ENCODE peak calls at places on chromosomes 5 and 9, in seven cellular contexts. M, W, B, K, Z, C and G are unnamed samples.
A peak's percentile ranks its signal among the peaks of the same experiment; 100 is the strongest.

GRCh38 chr5:158560170-158560569 is 539.5 kb downstream of the EBF1 start:
- DNase-seq in C (no peak), W (no peak), Z (no peak), B (peak; percentile 7), M (no peak), K (no peak), G (no peak)

GRCh38 chr5:65791721-65792698 is 70.0 kb downstream of the NLN start:
- DNase-seq in Z (no peak), K (no peak), M (no peak), C (no peak), B (peak; percentile 26), W (no peak), G (no peak)

GRCh38 chr5:93926831-93927600 is 185.6 kb upstream of the POU5F2 start:
- DNase-seq in W (no peak), C (no peak), B (peak; percentile 11), K (no peak), Z (no peak), M (no peak), G (no peak)

GRCh38 chr5:98581416-98581999 is 192.0 kb upstream of the RGMB start:
- DNase-seq in M (no peak), W (no peak), Z (no peak), B (peak; percentile 54), C (no peak), K (no peak), G (no peak)

GRCh38 chr5:12615141-12615820 is 711.0 kb upstream of the CTNND2 start:
- DNase-seq in Z (no peak), K (no peak), W (no peak), M (no peak), C (no peak), B (no peak), G (peak; percentile 91)

GRCh38 chr5:127330116-127330515 is 39.5 kb downstream of the MEGF10 start:
- DNase-seq in K (no peak), M (no peak), Z (no peak), C (no peak), B (no peak), W (no peak), G (no peak)

GRCh38 chr5:177469750-177470525 is 3.5 kb downstream of the DBN1 start:
- DNase-seq in B (no peak), C (no peak), M (no peak), Z (peak; percentile 55), W (no peak), K (no peak), G (no peak)

GRCh38 chr9:81559741-81560140 is 129.6 kb downstream of the TLE1 start:
- DNase-seq in M (no peak), Z (no peak), K (no peak), C (no peak), B (peak; percentile 97), W (no peak), G (no peak)

GRCh38 chr5:78587775-78588291 is 60.7 kb downstream of the LHFPL2 start:
- DNase-seq in W (no peak), M (no peak), Z (no peak), C (no peak), K (peak; percentile 51), B (peak; percentile 93), G (no peak)

GRCh38 chr5:14869286-14870164 is 2.1 kb downstream of the ANKH start:
- DNase-seq in K (no peak), B (peak; percentile 9), Z (no peak), M (no peak), C (no peak), W (no peak), G (no peak)

GRCh38 chr9:37498457-37498856 is 12.7 kb downstream of the POLR1E start:
- DNase-seq in M (no peak), K (no peak), W (no peak), C (no peak), B (no peak), Z (no peak), G (no peak)

GRCh38 chr5:132387649-132388117 is 18.2 kb downstream of the SLC22A5 start:
- DNase-seq in C (peak; percentile 77), Z (no peak), W (no peak), K (peak; percentile 43), B (peak; percentile 96), M (no peak), G (peak; percentile 42)

GRCh38 chr5:168104811-168105481 is 186.5 kb upstream of the WWC1 start:
- DNase-seq in Z (no peak), M (no peak), K (no peak), B (no peak), C (no peak), W (no peak), G (peak; percentile 3)

GRCh38 chr9:126211441-126212074 is 115.1 kb upstream of the MVB12B start:
- DNase-seq in B (no peak), W (no peak), C (no peak), M (no peak), K (no peak), Z (no peak), G (peak; percentile 20)

GRCh38 chr5:157290981-157291711 is 25.2 kb downstream of the CYFIP2 start:
- DNase-seq in K (no peak), W (no peak), Z (no peak), M (no peak), B (peak; percentile 40), C (peak; percentile 85), G (peak; percentile 40)

GRCh38 chr9:127437497-127438264 is 13.5 kb downstream of the ZNF79 start:
- DNase-seq in C (no peak), M (no peak), W (no peak), B (no peak), K (peak; percentile 59), Z (no peak), G (no peak)

GRCh38 chr9:125405938-125406811 is 144.5 kb downstream of the GAPVD1 start:
- DNase-seq in C (no peak), K (no peak), M (no peak), W (no peak), B (peak; percentile 24), Z (no peak), G (no peak)

GRCh38 chr5:178240772-178241171 is 8.2 kb upstream of the PHYKPL start:
- DNase-seq in C (no peak), W (no peak), K (peak; percentile 37), M (no peak), B (no peak), Z (no peak), G (peak; percentile 80)

GRCh38 chr5:8070138-8070537 is 201.2 kb downstream of the MTRR start:
- DNase-seq in Z (no peak), W (no peak), C (no peak), B (no peak), M (no peak), K (no peak), G (no peak)

GRCh38 chr9:25964239-25964638 is 286.0 kb upstream of the TUSC1 start:
- DNase-seq in C (no peak), W (no peak), Z (peak; percentile 55), M (peak; percentile 14), B (peak; percentile 72), K (peak; percentile 37), G (peak; percentile 95)

GRCh38 chr5:127754259-127754658 is 51.1 kb downstream of the CCDC192 start:
- DNase-seq in K (no peak), C (no peak), W (no peak), M (no peak), B (peak; percentile 80), Z (no peak), G (no peak)

GRCh38 chr5:170603578-170604565 is 100.1 kb downstream of the KCNIP1 start:
- DNase-seq in W (no peak), M (peak; percentile 84), C (no peak), K (peak; percentile 48), Z (peak; percentile 52), B (peak; percentile 43), G (peak; percentile 62)

GRCh38 chr9:107635137-107635802 is 145.7 kb upstream of the KLF4 start:
- DNase-seq in C (no peak), B (no peak), Z (no peak), M (no peak), K (no peak), W (no peak), G (no peak)

GRCh38 chr9:73575071-73575470 is 423.4 kb downstream of the ANXA1 start:
- DNase-seq in B (no peak), Z (no peak), K (no peak), W (no peak), C (no peak), M (no peak), G (no peak)

GRCh38 chr5:32802764-32803163 is 91.6 kb downstream of the NPR3 start:
- DNase-seq in K (no peak), Z (no peak), B (no peak), C (no peak), W (no peak), M (no peak), G (no peak)

GRCh38 chr5:41832430-41832829 is 37.8 kb downstream of the OXCT1 start:
- DNase-seq in K (no peak), W (no peak), M (no peak), B (no peak), Z (no peak), C (no peak), G (no peak)

GRCh38 chr9:109789582-109790360 is 9.8 kb downstream of the PALM2AKAP2 start:
- DNase-seq in W (no peak), M (no peak), Z (no peak), C (no peak), B (no peak), K (no peak), G (no peak)

GRCh38 chr5:118551031-118551430 is 437.3 kb downstream of the DTWD2 start:
- DNase-seq in W (no peak), C (no peak), B (no peak), K (no peak), M (no peak), Z (no peak), G (no peak)

GRCh38 chr5:73469878-73470277 is 21.3 kb upstream of the FOXD1 start:
- DNase-seq in K (no peak), Z (no peak), B (no peak), W (no peak), C (no peak), M (no peak), G (no peak)

GRCh38 chr5:140142802-140143201 is 17.1 kb downstream of the IGIP start:
- DNase-seq in C (no peak), B (no peak), W (no peak), Z (no peak), M (no peak), K (no peak), G (no peak)

GRCh38 chr5:624118-624950 is 12.2 kb downstream of the CEP72 start:
- DNase-seq in B (no peak), W (no peak), C (peak; percentile 71), Z (no peak), M (no peak), K (no peak), G (no peak)

GRCh38 chr5:146540421-146540820 is 24.4 kb upstream of the GPR151 start:
- DNase-seq in Z (no peak), K (no peak), C (no peak), B (peak; percentile 26), M (no peak), W (no peak), G (no peak)

GRCh38 chr5:172837640-172838039 is 3.6 kb downstream of the ERGIC1 start:
- DNase-seq in B (no peak), W (peak; percentile 8), C (peak; percentile 94), K (no peak), Z (peak; percentile 70), M (no peak), G (no peak)

GRCh38 chr5:132753135-132753987 is 6.1 kb downstream of the CCNI2 start:
- DNase-seq in W (no peak), M (no peak), K (no peak), Z (no peak), C (peak; percentile 76), B (no peak), G (peak; percentile 19)

GRCh38 chr5:83608122-83608521 is 112.5 kb downstream of the HAPLN1 start:
- DNase-seq in K (peak; percentile 81), B (peak; percentile 53), C (no peak), Z (peak; percentile 34), M (peak; percentile 51), W (no peak), G (peak; percentile 69)

GRCh38 chr9:136341769-136342168 is 14.4 kb downstream of the GPSM1 start:
- DNase-seq in K (no peak), M (no peak), C (no peak), B (no peak), Z (no peak), W (no peak), G (no peak)

GRCh38 chr5:65190328-65191053 is 291.2 kb downstream of the ADAMTS6 start:
- DNase-seq in Z (no peak), M (no peak), W (no peak), K (no peak), C (no peak), B (peak; percentile 99), G (no peak)